ENCODE peak calls at places on chromosomes 13 and 19, in six cellular contexts. R, B, S, Z, K and E are unnamed samples.

GRCh38 chr13:29969286-29969685 is 118.9 kb upstream of the UBL3 start:
- DNase-seq in R (no peak), B (no peak), S (no peak), Z (no peak), K (peak; percentile 83), E (no peak)

GRCh38 chr13:66528139-66528538 is 702.0 kb downstream of the PCDH9 start:
- DNase-seq in R (no peak), B (no peak), S (no peak), Z (no peak), K (no peak), E (no peak)

GRCh38 chr19:10305139-10305806 is 4.3 kb downstream of the ZGLP1 start:
- DNase-seq in R (no peak), B (no peak), S (no peak), Z (no peak), K (peak; percentile 70), E (no peak)

GRCh38 chr19:10719466-10719961 is 1.6 kb downstream of the DNM2 start:
- DNase-seq in R (no peak), B (no peak), S (no peak), Z (no peak), K (peak; percentile 15), E (no peak)

GRCh38 chr13:44471686-44472085 is 98.1 kb downstream of the SERP2 start:
- DNase-seq in R (no peak), B (peak; percentile 73), S (no peak), Z (no peak), K (peak; percentile 41), E (no peak)

GRCh38 chr13:48817166-48817802 is 158.4 kb upstream of the FNDC3A start:
- DNase-seq in R (no peak), B (peak; percentile 30), S (no peak), Z (no peak), K (no peak), E (no peak)

GRCh38 chr13:105721056-105721455 is 814.4 kb downstream of the EFNB2 start:
- DNase-seq in R (no peak), B (peak; percentile 85), S (no peak), Z (no peak), K (peak; percentile 73), E (peak; percentile 13)

GRCh38 chr13:91313103-91313502 is 34.4 kb upstream of the MIR17HG start:
- DNase-seq in R (no peak), B (peak; percentile 36), S (no peak), Z (no peak), K (peak; percentile 1), E (no peak)

GRCh38 chr13:98089246-98089645 is 53.6 kb upstream of the FARP1 start:
- DNase-seq in R (no peak), B (peak; percentile 18), S (no peak), Z (no peak), K (no peak), E (no peak)

GRCh38 chr13:30710442-30710841 is 24.9 kb upstream of the ALOX5AP start:
- DNase-seq in R (no peak), B (no peak), S (no peak), Z (no peak), K (no peak), E (no peak)

GRCh38 chr13:48304132-48304876 is 753 bp downstream of the RB1 start:
- DNase-seq in R (peak; percentile 8), B (peak; percentile 63), S (no peak), Z (peak; percentile 6), K (peak; percentile 57), E (peak; percentile 50)

GRCh38 chr13:102847272-102848234 is 1.7 kb downstream of the ERCC5 start:
- DNase-seq in R (no peak), B (peak; percentile 71), S (no peak), Z (no peak), K (peak; percentile 32), E (no peak)

GRCh38 chr13:80196756-80197155 is 144.2 kb downstream of the SPRY2 start:
- DNase-seq in R (no peak), B (no peak), S (no peak), Z (no peak), K (peak; percentile 47), E (no peak)

GRCh38 chr19:49802836-49803528 is 10.1 kb downstream of the FUZ start:
- DNase-seq in R (no peak), B (no peak), S (no peak), Z (no peak), K (no peak), E (no peak)

GRCh38 chr13:110242615-110243014 is 64.3 kb downstream of the COL4A1 start:
- DNase-seq in R (no peak), B (no peak), S (no peak), Z (no peak), K (no peak), E (no peak)

GRCh38 chr19:34963531-34964406 is at the start of gene ZNF792:
- DNase-seq in R (peak; percentile 47), B (peak; percentile 39), S (peak; percentile 21), Z (peak; percentile 79), K (peak; percentile 69), E (peak; percentile 32)

GRCh38 chr19:38975861-38976271 is 324 bp upstream of the FBXO17 start:
- DNase-seq in R (no peak), B (peak; percentile 51), S (no peak), Z (peak; percentile 47), K (peak; percentile 39), E (peak; percentile 8)

GRCh38 chr19:47230122-47230920 is 678 bp downstream of the BBC3 start:
- DNase-seq in R (peak; percentile 78), B (peak; percentile 51), S (no peak), Z (peak; percentile 86), K (peak; percentile 43), E (no peak)

GRCh38 chr19:47351545-47351944 is 2.4 kb downstream of the DHX34 start:
- DNase-seq in R (no peak), B (peak; percentile 82), S (no peak), Z (peak; percentile 17), K (peak; percentile 47), E (no peak)

GRCh38 chr19:57314146-57314545 is 6.1 kb upstream of the ZNF543 start:
- DNase-seq in R (no peak), B (no peak), S (no peak), Z (no peak), K (no peak), E (no peak)